ENCODE peak calls at places on chromosome 20, in nine cellular contexts. D, J, E, U, B, L, Z, T and V are unnamed samples.

GRCh38 chr20:51404297-51405060 is 138.0 kb downstream of the NFATC2 start:
- DNase-seq in E (peak; percentile 44), T (no peak), U (peak; percentile 55), B (no peak), D (peak; percentile 57), J (no peak), L (no peak), Z (no peak), V (no peak)

GRCh38 chr20:40262219-40262618 is 426.8 kb downstream of the MAFB start:
- DNase-seq in L (no peak), Z (no peak), B (no peak), U (no peak), T (no peak), D (no peak), J (no peak), E (no peak), V (no peak)

GRCh38 chr20:37204056-37204455 is 24.7 kb upstream of the MROH8 start:
- DNase-seq in J (no peak), L (no peak), Z (no peak), T (no peak), D (no peak), B (no peak), E (no peak), U (no peak), V (peak; percentile 31)

GRCh38 chr20:41168281-41169183 is 31.2 kb downstream of the PLCG1 start:
- DNase-seq in E (no peak), Z (no peak), J (no peak), D (no peak), B (no peak), U (no peak), L (no peak), T (no peak), V (no peak)

GRCh38 chr20:22339091-22339881 is 245.1 kb downstream of the FOXA2 start:
- DNase-seq in T (no peak), Z (peak; percentile 92), E (peak; percentile 85), B (peak; percentile 77), D (peak; percentile 34), U (peak; percentile 89), J (peak; percentile 44), L (peak; percentile 87), V (peak; percentile 64)

GRCh38 chr20:18722381-18722780 is 91.2 kb upstream of the SCP2D1 start:
- DNase-seq in Z (no peak), B (no peak), D (peak; percentile 39), T (no peak), L (no peak), E (no peak), J (no peak), U (no peak), V (peak; percentile 42)

GRCh38 chr20:10466325-10466724 is 31.2 kb downstream of the SLX4IP start:
- DNase-seq in D (peak; percentile 81), B (no peak), E (peak; percentile 50), Z (peak; percentile 87), L (peak; percentile 94), J (peak; percentile 25), U (no peak), T (no peak), V (peak; percentile 37)

GRCh38 chr20:60815656-60816055 is 436.4 kb upstream of the CDH4 start:
- DNase-seq in L (no peak), B (no peak), U (no peak), D (no peak), J (no peak), Z (no peak), T (no peak), E (no peak), V (no peak)

GRCh38 chr20:63686492-63687321 is 9.7 kb upstream of the TNFRSF6B start:
- DNase-seq in D (peak; percentile 83), Z (no peak), T (peak; percentile 62), E (peak; percentile 90), B (no peak), L (peak; percentile 31), J (peak; percentile 89), U (peak; percentile 86), V (peak; percentile 80)

GRCh38 chr20:54129350-54129749 is 44.4 kb downstream of the CYP24A1 start:
- DNase-seq in T (no peak), L (no peak), D (no peak), U (no peak), B (no peak), J (no peak), Z (no peak), E (no peak), V (no peak)

GRCh38 chr20:53935353-53936084 is 134.9 kb downstream of the BCAS1 start:
- DNase-seq in Z (peak; percentile 46), D (no peak), U (no peak), L (no peak), B (peak; percentile 61), E (no peak), T (no peak), J (no peak), V (no peak)

GRCh38 chr20:25037288-25038102 is 20.4 kb downstream of the ACSS1 start:
- DNase-seq in U (no peak), Z (no peak), T (no peak), L (no peak), E (no peak), J (no peak), B (no peak), D (no peak), V (no peak)

GRCh38 chr20:420721-421574 is 12.8 kb downstream of the RBCK1 start:
- DNase-seq in T (no peak), Z (peak; percentile 66), L (no peak), U (peak; percentile 86), E (no peak), D (no peak), B (peak; percentile 49), J (no peak), V (no peak)

GRCh38 chr20:46261456-46262253 is 46.6 kb downstream of the CDH22 start:
- DNase-seq in B (no peak), J (no peak), T (no peak), U (no peak), D (no peak), E (no peak), Z (no peak), L (no peak), V (no peak)

GRCh38 chr20:24337074-24337473 is 132.4 kb upstream of the SYNDIG1 start:
- DNase-seq in U (no peak), E (no peak), B (no peak), D (peak; percentile 36), J (no peak), Z (no peak), L (peak; percentile 7), T (no peak), V (peak; percentile 54)

GRCh38 chr20:3728876-3729275 is 3.6 kb upstream of the HSPA12B start:
- DNase-seq in D (no peak), L (no peak), T (no peak), U (no peak), J (no peak), B (no peak), Z (no peak), E (no peak), V (no peak)

GRCh38 chr20:3729378-3729777 is 3.1 kb upstream of the HSPA12B start:
- DNase-seq in D (no peak), L (no peak), B (no peak), T (no peak), J (no peak), U (no peak), Z (no peak), E (no peak), V (no peak)

GRCh38 chr20:3729811-3730550 is 2.5 kb upstream of the HSPA12B start:
- DNase-seq in Z (no peak), D (no peak), T (no peak), E (no peak), J (no peak), B (no peak), L (no peak), U (no peak), V (no peak)

GRCh38 chr20:3728354-3728753 is 4.1 kb upstream of the HSPA12B start:
- DNase-seq in T (no peak), U (no peak), L (no peak), J (no peak), D (no peak), Z (no peak), B (no peak), E (no peak), V (no peak)

DNA sequence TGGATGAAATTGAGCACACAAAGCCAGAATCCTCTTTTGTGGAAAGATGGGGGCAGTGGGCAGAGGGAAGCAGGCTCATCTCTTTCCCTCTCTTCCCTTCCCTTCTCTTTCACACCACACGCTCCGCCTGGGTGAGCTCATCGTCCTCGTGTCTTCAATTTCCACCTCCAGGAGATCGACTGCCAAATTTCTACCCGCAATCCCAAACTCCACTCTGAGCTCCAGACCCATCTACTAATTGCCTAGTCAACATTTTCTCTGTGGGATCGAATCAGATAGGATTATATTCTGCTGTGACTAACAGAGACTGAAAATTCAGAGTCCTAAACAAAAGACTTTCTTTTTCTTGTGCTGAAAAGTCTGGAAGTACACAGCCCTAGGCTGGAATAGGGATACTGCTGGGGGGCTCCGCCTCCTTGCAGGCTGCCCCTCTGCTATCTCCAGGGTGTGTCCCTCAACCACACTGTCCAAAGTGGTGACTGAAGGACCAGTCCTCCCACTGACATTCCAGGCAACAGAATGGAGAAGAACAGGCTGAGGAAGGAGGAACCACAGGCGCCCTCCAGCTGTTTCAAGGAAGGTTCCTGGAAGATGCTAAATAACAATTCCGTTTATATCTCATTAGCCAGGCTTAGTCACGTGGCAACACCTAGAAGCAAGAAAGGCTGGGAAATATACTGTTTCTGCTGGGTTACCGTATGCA is 5.0 kb upstream of the HSPA12B start:
- DNase-seq in E (peak; percentile 41), Z (no peak), L (no peak), U (no peak), B (no peak), D (peak; percentile 66), J (no peak), T (peak; percentile 51), V (peak; percentile 66)
- H3K4me3 ChIP-seq in E (peak overlapping the region; percentile 18), Z (no peak overlapping the region), L (no peak overlapping the region), U (no peak overlapping the region), B (no peak overlapping the region), D (peak overlapping the region; percentile 35), J (no peak overlapping the region), T (peak overlapping the region; percentile 12), V (peak overlapping the region; percentile 48)

GRCh38 chr20:5996765-5997164 is 46.3 kb downstream of the MCM8 start:
- DNase-seq in D (no peak), E (no peak), T (no peak), U (peak; percentile 42), Z (peak; percentile 38), B (no peak), L (peak; percentile 4), J (no peak), V (no peak)
- TF ChIP-seq CTCF in D (no peak), E (no peak), T (no peak), U (no peak), Z (no peak), B (no peak), L (no peak), J (no peak), V (no peak)

DNA sequence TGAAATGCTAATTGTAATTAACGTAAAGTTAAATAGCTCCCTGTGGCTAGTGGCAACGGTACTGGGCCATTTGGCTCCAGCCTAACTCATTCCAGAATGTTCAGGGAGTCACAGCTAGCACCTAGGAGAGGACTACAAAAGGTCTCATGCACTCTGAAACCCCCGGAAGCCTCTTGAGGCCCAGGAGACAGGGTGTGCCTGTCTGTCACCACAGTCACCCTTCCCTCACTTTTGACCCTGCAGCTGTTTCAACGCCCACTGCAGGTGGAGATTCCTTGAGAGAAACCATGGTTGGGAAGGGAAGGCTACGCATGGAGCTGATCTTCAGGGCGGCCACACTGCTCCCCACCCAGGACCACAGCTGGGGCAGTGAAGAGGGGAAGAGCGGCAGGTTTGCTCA is 58.6 kb downstream of the SULF2 start:
- DNase-seq in Z (no peak), B (no peak), E (no peak), T (no peak), U (no peak), D (no peak), L (no peak), J (no peak), V (no peak)
- H3K4me3 ChIP-seq in Z (no peak overlapping the region), B (no peak overlapping the region), E (no peak overlapping the region), T (no peak overlapping the region), U (no peak overlapping the region), D (no peak overlapping the region), L (no peak overlapping the region), J (no peak overlapping the region), V (no peak overlapping the region)

GRCh38 chr20:48949304-48950170 is 28.0 kb downstream of the ARFGEF2 start:
- DNase-seq in U (no peak), D (no peak), L (peak; percentile 25), B (peak; percentile 61), E (no peak), Z (peak; percentile 43), T (no peak), J (no peak), V (no peak)
- TF ChIP-seq CTCF in U (no peak), D (no peak), L (peak; percentile 36), B (peak; percentile 57), E (no peak), Z (peak; percentile 48), T (no peak), J (no peak), V (no peak)